ENCODE peak calls at places on chromosomes 13 and 19, in eight cellular contexts. One of them, this sample, is unnamed.

GRCh38 chr19:33214621-33215020 is 11.0 kb downstream of the SLC7A10 start:
- DNase-seq in effector CD4-positive, alpha-beta T cell: no peak
- DNase-seq in MCF 10A: peak
- DNase-seq in gastrocnemius medialis: no peak
- DNase-seq in T1000: no peak
- DNase-seq in neuronal stem cell: no peak
- DNase-seq in GOT3: no peak
- DNase-seq in brain microvascular endothelial cell: peak
- DNase-seq in this sample: no peak

GRCh38 chr13:39779337-39780270 is 124.1 kb downstream of the COG6 start:
- DNase-seq in neuronal stem cell: no peak
- DNase-seq in T1000: no peak
- DNase-seq in effector CD4-positive, alpha-beta T cell: peak
- DNase-seq in GOT3: no peak
- DNase-seq in MCF 10A: no peak
- DNase-seq in gastrocnemius medialis: no peak
- DNase-seq in brain microvascular endothelial cell: peak
- DNase-seq in this sample: no peak

GRCh38 chr13:112838038-112838965 is 130.7 kb upstream of the MCF2L start:
- DNase-seq in MCF 10A: no peak
- DNase-seq in effector CD4-positive, alpha-beta T cell: no peak
- DNase-seq in brain microvascular endothelial cell: no peak
- DNase-seq in neuronal stem cell: no peak
- DNase-seq in T1000: no peak
- DNase-seq in GOT3: no peak
- DNase-seq in gastrocnemius medialis: no peak
- DNase-seq in this sample: no peak

GRCh38 chr13:48842316-48842715 is 133.4 kb upstream of the FNDC3A start:
- DNase-seq in gastrocnemius medialis: no peak
- DNase-seq in brain microvascular endothelial cell: no peak
- DNase-seq in neuronal stem cell: no peak
- DNase-seq in effector CD4-positive, alpha-beta T cell: no peak
- DNase-seq in MCF 10A: no peak
- DNase-seq in GOT3: no peak
- DNase-seq in T1000: no peak
- DNase-seq in this sample: no peak

GRCh38 chr19:5243878-5244277 is 96.7 kb downstream of the PTPRS start:
- DNase-seq in GOT3: no peak
- DNase-seq in neuronal stem cell: no peak
- DNase-seq in brain microvascular endothelial cell: no peak
- DNase-seq in T1000: no peak
- DNase-seq in MCF 10A: no peak
- DNase-seq in gastrocnemius medialis: no peak
- DNase-seq in effector CD4-positive, alpha-beta T cell: no peak
- DNase-seq in this sample: no peak

GRCh38 chr13:98909016-98909415 is 68.8 kb downstream of the DOCK9 start:
- DNase-seq in T1000: no peak
- DNase-seq in GOT3: no peak
- DNase-seq in MCF 10A: peak
- DNase-seq in effector CD4-positive, alpha-beta T cell: no peak
- DNase-seq in gastrocnemius medialis: no peak
- DNase-seq in neuronal stem cell: no peak
- DNase-seq in brain microvascular endothelial cell: peak
- DNase-seq in this sample: no peak

GRCh38 chr19:13781547-13781946 is 7.3 kb downstream of the C19orf53 start:
- DNase-seq in T1000: peak
- DNase-seq in MCF 10A: peak
- DNase-seq in gastrocnemius medialis: no peak
- DNase-seq in brain microvascular endothelial cell: peak
- DNase-seq in effector CD4-positive, alpha-beta T cell: no peak
- DNase-seq in GOT3: peak
- DNase-seq in neuronal stem cell: peak
- DNase-seq in this sample: peak

GRCh38 chr19:56595548-56595899 is 422 bp downstream of the ZNF71 start:
- DNase-seq in neuronal stem cell: no peak
- DNase-seq in GOT3: no peak
- DNase-seq in MCF 10A: no peak
- DNase-seq in effector CD4-positive, alpha-beta T cell: no peak
- DNase-seq in T1000: no peak
- DNase-seq in gastrocnemius medialis: no peak
- DNase-seq in brain microvascular endothelial cell: peak
- DNase-seq in this sample: no peak

GRCh38 chr19:674282-675151 is 1.7 kb upstream of the FSTL3 start:
- DNase-seq in MCF 10A: no peak
- DNase-seq in effector CD4-positive, alpha-beta T cell: no peak
- DNase-seq in T1000: no peak
- DNase-seq in gastrocnemius medialis: no peak
- DNase-seq in GOT3: no peak
- DNase-seq in brain microvascular endothelial cell: no peak
- DNase-seq in neuronal stem cell: no peak
- DNase-seq in this sample: no peak

GRCh38 chr13:28505543-28506135 is 10.7 kb upstream of the FLT1 start:
- DNase-seq in brain microvascular endothelial cell: no peak
- DNase-seq in T1000: no peak
- DNase-seq in effector CD4-positive, alpha-beta T cell: no peak
- DNase-seq in gastrocnemius medialis: no peak
- DNase-seq in GOT3: no peak
- DNase-seq in neuronal stem cell: no peak
- DNase-seq in MCF 10A: no peak
- DNase-seq in this sample: no peak

GRCh38 chr13:95020298-95020987 is 280.8 kb downstream of the ABCC4 start:
- DNase-seq in brain microvascular endothelial cell: peak
- DNase-seq in gastrocnemius medialis: no peak
- DNase-seq in T1000: no peak
- DNase-seq in neuronal stem cell: no peak
- DNase-seq in MCF 10A: peak
- DNase-seq in effector CD4-positive, alpha-beta T cell: no peak
- DNase-seq in GOT3: no peak
- DNase-seq in this sample: no peak